ENCODE peak calls at places on chromosomes 5 and 9, in five cellular contexts. T is adrenal gland, R is mammary epithelial cell, G is tibial artery, L is gastrocnemius medialis. O is an unnamed sample.

GRCh38 chr9:92745236-92745790 is 19.3 kb downstream of the BICD2 start:
- DNase-seq in T (no peak), R (no peak), G (no peak), L (no peak), O (no peak)

GRCh38 chr5:170632985-170633234 is 129.1 kb downstream of the KCNIP1 start:
- DNase-seq in T (no peak), R (no peak), G (peak), L (no peak), O (peak)

GRCh38 chr5:149379807-149380374 is 799 bp upstream of the IL17B start:
- DNase-seq in T (no peak), R (no peak), G (peak), L (no peak), O (no peak)

GRCh38 chr5:173538654-173539053 is 77.8 kb downstream of the BOD1 start:
- DNase-seq in T (no peak), R (no peak), G (no peak), L (no peak), O (no peak)

GRCh38 chr5:16502866-16503265 is 37.3 kb upstream of the ZNF622 start:
- DNase-seq in T (no peak), R (peak), G (no peak), L (no peak), O (no peak)

GRCh38 chr9:120570296-120570695 is 9.7 kb downstream of the CDK5RAP2 start:
- DNase-seq in T (no peak), R (no peak), G (no peak), L (no peak), O (no peak)

GRCh38 chr9:137406876-137407589 is 15.9 kb downstream of the EXD3 start:
- DNase-seq in T (peak), R (peak), G (no peak), L (no peak), O (peak)

GRCh38 chr9:122128432-122129343 is 30.9 kb downstream of the NDUFA8 start:
- DNase-seq in T (peak), R (no peak), G (peak), L (no peak), O (no peak)

GRCh38 chr9:128208386-128208785 is 5.2 kb downstream of the DNM1 start:
- DNase-seq in T (no peak), R (peak), G (no peak), L (no peak), O (no peak)

GRCh38 chr9:121598167-121599000 is 53.0 kb upstream of the DAB2IP start:
- DNase-seq in T (peak), R (no peak), G (peak), L (peak), O (no peak)

GRCh38 chr5:90233496-90233895 is 176.1 kb downstream of the CETN3 start:
- DNase-seq in T (no peak), R (no peak), G (no peak), L (no peak), O (no peak)

GRCh38 chr5:172105811-172106210 is 82.2 kb downstream of the STK10 start:
- DNase-seq in T (no peak), R (no peak), G (no peak), L (no peak), O (peak)

GRCh38 chr9:5455181-5455580 is 4.8 kb downstream of the CD274 start:
- DNase-seq in T (no peak), R (peak), G (no peak), L (no peak), O (no peak)

GRCh38 chr9:83583151-83584014 is 39.6 kb upstream of the IDNK start:
- DNase-seq in T (peak), R (peak), G (peak), L (peak), O (no peak)

GRCh38 chr5:58455495-58455894 is 4.4 kb downstream of the PLK2 start:
- DNase-seq in T (no peak), R (no peak), G (no peak), L (no peak), O (no peak)

GRCh38 chr9:109939698-109940342 is 159.8 kb downstream of the PALM2AKAP2 start:
- DNase-seq in T (no peak), R (no peak), G (no peak), L (no peak), O (no peak)

GRCh38 chr9:77848428-77848827 is 183.2 kb downstream of the GNAQ start:
- DNase-seq in T (no peak), R (no peak), G (no peak), L (no peak), O (no peak)

GRCh38 chr9:32677931-32678330 is 42.5 kb upstream of the TAF1L start:
- DNase-seq in T (no peak), R (no peak), G (no peak), L (no peak), O (no peak)

GRCh38 chr5:160260881-160261815 is 31.8 kb downstream of the FABP6 start:
- DNase-seq in T (peak), R (no peak), G (no peak), L (no peak), O (no peak)

GRCh38 chr9:113139225-113139829 is 11.5 kb upstream of the SLC31A2 start:
- DNase-seq in T (no peak), R (no peak), G (no peak), L (no peak), O (no peak)

GRCh38 chr5:101605700-101606099 is 690.4 kb downstream of the SLCO4C1 start:
- DNase-seq in T (no peak), R (no peak), G (no peak), L (no peak), O (no peak)

GRCh38 chr5:10018211-10018610 is 231.5 kb downstream of the ATPSCKMT start:
- DNase-seq in T (no peak), R (no peak), G (no peak), L (no peak), O (no peak)

GRCh38 chr5:54837939-54838457 is 147.4 kb downstream of the ESM1 start:
- DNase-seq in T (no peak), R (no peak), G (no peak), L (no peak), O (no peak)

GRCh38 chr9:110142868-110143866 is 64.8 kb downstream of the C9orf152 start:
- DNase-seq in T (no peak), R (no peak), G (no peak), L (no peak), O (no peak)

GRCh38 chr5:150616506-150616905 is 24.0 kb upstream of the SYNPO start:
- DNase-seq in T (no peak), R (no peak), G (no peak), L (no peak), O (no peak)

GRCh38 chr9:72441296-72442211 is 76.5 kb upstream of the ZFAND5 start:
- DNase-seq in T (no peak), R (peak), G (no peak), L (no peak), O (no peak)

GRCh38 chr9:102497709-102498108 is 497.4 kb upstream of the CYLC2 start:
- DNase-seq in T (no peak), R (no peak), G (no peak), L (no peak), O (no peak)

GRCh38 chr5:94618029-94618492 is 343 bp downstream of the KIAA0825 start:
- DNase-seq in T (peak), R (peak), G (peak), L (peak), O (no peak)

GRCh38 chr5:168836603-168837245 is 257.6 kb upstream of the PANK3 start:
- DNase-seq in T (no peak), R (no peak), G (no peak), L (no peak), O (no peak)

GRCh38 chr9:132054024-132054423 is 25.6 kb downstream of the MED27 start:
- DNase-seq in T (no peak), R (no peak), G (no peak), L (no peak), O (no peak)

GRCh38 chr9:35757527-35758275 is 3.6 kb upstream of the MSMP start:
- DNase-seq in T (peak), R (no peak), G (peak), L (no peak), O (no peak)

GRCh38 chr5:73693573-73694061 is 67.6 kb downstream of the ARHGEF28 start:
- DNase-seq in T (peak), R (no peak), G (no peak), L (no peak), O (no peak)

GRCh38 chr5:173855162-173855994 is 32.8 kb upstream of the CPEB4 start:
- DNase-seq in T (no peak), R (peak), G (no peak), L (no peak), O (no peak)

DNA sequence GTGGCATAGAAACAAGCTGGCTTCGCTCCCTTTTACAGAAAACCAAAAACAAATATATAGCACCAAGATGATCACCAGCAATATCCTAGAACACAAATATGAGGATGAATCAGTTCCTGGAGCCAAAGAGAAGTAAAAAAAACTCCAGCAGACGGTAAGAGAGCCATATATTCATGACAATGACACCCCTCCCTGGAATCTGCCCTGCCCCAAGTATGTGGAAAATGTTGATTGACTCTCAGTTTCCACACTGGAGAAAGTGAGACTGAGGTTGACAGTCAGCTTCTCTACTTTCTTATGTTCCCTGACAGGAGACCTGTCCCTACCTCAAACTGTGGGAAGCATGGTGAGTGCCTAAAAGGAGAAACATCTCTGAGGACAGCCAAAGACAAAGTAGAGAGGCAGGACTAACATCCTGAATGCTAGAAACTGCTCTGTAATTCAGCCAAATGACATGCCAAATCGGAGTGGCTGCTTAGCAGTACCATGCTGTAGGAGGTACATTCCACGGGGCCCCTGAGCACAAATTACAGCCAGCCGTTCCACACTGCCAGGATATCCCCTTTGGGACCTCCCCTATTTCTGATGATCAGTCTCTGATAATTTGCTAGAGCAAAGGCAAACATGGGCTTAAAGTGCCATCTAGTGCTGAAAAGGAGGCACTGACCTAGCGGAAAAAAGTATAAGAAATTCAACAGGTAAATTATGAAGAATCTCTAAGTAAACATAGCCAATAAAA is 424.0 kb upstream of the RGMB start:
- DNase-seq in T (no peak), R (peak), G (no peak), L (no peak), O (no peak)
- TF ChIP-seq CTCF in T (no peak), R (peak), G (no peak), L (no peak), O (peak)

GRCh38 chr5:135978212-135978631 is 23.4 kb upstream of the LECT2 start:
- DNase-seq in T (no peak), R (no peak), G (no peak), L (no peak), O (no peak)

GRCh38 chr5:135978993-135979392 is 24.2 kb upstream of the LECT2 start:
- DNase-seq in T (no peak), R (no peak), G (no peak), L (no peak), O (no peak)

GRCh38 chr5:135979510-135979909 is 24.7 kb upstream of the LECT2 start:
- DNase-seq in T (no peak), R (no peak), G (no peak), L (no peak), O (no peak)

GRCh38 chr5:135976216-135976615 is 21.4 kb upstream of the LECT2 start:
- DNase-seq in T (no peak), R (no peak), G (no peak), L (no peak), O (no peak)

DNA sequence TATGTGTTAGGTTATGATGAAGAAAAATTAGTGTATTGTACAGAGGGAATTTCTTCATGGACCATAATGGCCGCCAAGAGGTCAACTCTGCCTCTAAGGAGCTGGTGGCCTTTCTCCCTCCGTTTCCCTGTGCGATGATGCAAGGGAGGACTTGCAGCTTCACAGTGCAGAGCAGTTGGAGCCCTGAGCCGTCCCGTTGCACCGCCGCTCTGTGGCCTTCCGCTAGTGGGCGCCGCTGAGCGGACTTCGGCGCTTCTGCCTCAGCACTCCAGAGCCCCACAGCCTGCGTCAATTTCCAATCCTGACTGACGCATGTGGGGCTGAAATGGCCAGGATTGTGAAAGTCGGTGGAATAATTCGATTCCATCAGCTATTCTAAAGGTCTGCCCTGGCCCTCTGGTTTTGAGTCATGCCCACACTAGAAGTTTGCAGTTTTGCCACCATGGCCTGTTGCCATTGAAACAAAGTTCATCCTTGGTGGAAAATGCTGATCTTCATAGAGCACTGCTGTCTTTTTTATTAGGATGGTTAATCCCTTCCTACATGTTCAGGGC is 22.7 kb upstream of the LECT2 start:
- DNase-seq in T (peak), R (peak), G (peak), L (peak), O (no peak)
- TF ChIP-seq CTCF in T (peak), R (peak), G (peak), L (peak), O (peak)

DNA sequence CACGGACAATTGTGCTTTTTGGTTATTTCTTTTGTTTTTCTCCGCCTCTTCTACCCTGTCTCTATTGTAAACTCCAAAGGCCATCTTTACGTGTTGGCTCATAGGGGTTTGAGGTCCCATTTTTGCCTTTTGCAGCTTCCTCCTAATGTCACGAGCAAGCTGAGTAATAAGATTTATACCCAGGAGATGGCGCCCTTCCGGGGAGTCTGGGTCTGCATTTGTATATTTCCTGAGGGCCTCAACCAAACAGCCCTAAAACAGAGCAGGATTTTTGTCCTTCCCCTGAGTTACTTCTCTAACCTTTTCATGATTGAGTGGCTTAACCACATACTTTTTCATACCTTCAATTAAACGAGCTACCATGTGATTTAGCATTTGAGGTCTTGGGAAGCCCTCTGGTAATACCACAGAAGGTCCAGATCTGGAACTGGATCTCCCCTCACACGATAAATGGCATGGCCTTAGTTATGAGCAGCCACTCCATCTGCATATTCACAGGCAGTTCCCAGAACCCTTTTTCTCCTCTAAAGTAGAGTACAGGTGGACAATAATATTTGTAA is 11.2 kb upstream of the CFAP95 start:
- DNase-seq in T (no peak), R (peak), G (no peak), L (no peak), O (no peak)
- TF ChIP-seq CTCF in T (no peak), R (peak), G (no peak), L (no peak), O (peak)

GRCh38 chr9:31275419-31275818 is 1109.0 kb upstream of the ACO1 start:
- DNase-seq in T (no peak), R (peak), G (no peak), L (no peak), O (no peak)
- TF ChIP-seq CTCF in T (no peak), R (no peak), G (no peak), L (no peak), O (no peak)

DNA sequence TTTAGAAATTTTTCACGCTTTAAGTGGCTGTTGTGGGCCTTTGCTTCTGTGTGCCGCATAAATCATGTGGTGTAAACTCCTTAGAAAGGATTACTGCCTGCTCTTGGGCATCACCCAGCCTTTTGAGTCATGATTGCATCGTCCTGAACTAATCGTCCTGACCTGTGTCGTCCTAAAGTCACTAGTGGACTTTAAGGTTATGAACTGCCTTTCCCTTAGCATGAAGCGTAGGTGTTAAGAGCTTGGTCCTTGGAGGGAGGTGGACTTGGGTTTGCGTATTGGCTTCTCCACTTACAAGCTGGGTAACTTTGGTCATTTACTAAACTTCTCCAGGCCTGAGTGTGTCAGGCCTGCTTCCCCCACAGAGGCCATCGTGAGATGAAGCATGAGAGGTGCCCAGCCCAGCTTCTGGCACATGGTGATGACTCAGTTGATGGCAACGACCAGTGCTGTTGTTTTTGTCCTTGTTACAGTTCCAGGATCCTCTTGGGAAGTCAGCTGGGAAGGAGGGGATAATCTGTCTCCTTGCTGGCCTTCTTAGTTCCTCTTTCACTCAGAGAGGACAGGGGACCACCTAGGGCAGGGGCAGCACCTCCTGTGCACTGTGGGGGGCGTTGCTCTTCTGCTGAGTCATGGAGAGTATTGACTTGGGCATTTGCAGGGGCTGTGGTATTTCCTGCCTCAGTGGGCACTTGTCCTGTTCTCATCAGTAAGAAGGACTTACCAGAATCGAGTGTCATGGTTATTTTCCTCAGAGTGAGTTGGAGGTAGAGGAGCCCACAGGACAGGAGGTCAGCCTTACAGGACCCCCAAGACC is 54.2 kb upstream of the NCS1 start:
- DNase-seq in T (peak), R (peak), G (peak), L (peak), O (no peak)
- TF ChIP-seq CTCF in T (no peak), R (no peak), G (no peak), L (no peak), O (no peak)

GRCh38 chr5:2848634-2849033 is 97.2 kb upstream of the IRX2 start:
- DNase-seq in T (no peak), R (peak), G (no peak), L (no peak), O (no peak)
- TF ChIP-seq CTCF in T (no peak), R (peak), G (no peak), L (no peak), O (peak)

DNA sequence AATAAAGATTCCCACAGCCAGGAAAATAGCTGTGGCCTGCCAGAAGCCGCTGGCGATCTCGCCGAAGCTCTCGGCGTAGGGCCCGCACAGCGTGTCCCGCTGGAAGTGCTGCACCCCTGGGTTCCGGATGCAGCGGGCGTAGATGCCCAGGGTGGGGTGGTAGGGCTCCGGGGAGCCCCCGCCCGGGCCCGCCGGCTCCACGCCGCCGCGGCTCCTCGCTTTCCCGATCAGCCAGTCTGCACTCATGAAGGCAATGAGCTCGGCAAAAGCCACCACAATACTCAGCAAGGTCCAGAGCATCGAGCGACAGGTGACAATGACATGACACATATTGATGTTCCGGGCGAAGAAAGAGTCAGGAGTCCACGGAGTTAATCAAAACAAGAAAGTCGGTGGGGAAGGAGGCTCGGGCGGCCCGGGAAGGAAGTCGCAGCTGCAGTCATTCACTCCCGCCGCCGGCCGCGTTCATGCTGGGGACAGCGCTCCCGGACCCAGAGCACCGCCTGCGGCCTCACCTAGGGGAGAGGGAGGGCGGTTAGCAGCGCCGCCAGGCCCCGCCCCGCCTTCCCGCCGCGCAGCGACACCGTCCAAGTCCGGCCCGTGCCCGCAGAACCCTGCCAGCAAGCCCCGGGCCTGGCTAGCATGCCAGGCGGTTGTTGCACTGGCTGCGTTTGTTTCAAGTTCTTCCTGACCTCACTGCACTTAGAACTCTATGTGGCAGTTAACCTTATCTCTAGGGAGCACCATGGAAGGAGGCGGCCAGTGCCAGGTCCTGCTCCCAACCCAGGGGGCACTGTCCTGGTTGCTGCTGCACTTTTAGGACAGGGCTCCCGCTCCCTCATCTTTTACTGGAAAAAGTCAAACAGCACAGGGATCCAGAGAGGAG is 138.4 kb downstream of the LHFPL2 start:
- DNase-seq in T (peak), R (peak), G (peak), L (peak), O (no peak)
- TF ChIP-seq CTCF in T (peak), R (peak), G (no peak), L (peak), O (peak)

GRCh38 chr5:36769129-36769528 is 107.4 kb upstream of the NIPBL start:
- DNase-seq in T (no peak), R (no peak), G (no peak), L (no peak), O (no peak)
- TF ChIP-seq CTCF in T (no peak), R (no peak), G (no peak), L (no peak), O (no peak)

GRCh38 chr5:133779828-133780475 is 167.6 kb upstream of the FSTL4 start:
- DNase-seq in T (no peak), R (no peak), G (no peak), L (peak), O (no peak)
- TF ChIP-seq CTCF in T (no peak), R (no peak), G (no peak), L (no peak), O (no peak)

GRCh38 chr5:136311999-136312398 is 53.3 kb downstream of the TRPC7 start:
- DNase-seq in T (no peak), R (no peak), G (no peak), L (no peak), O (no peak)
- TF ChIP-seq CTCF in T (no peak), R (no peak), G (no peak), L (no peak), O (no peak)